ENCODE peak calls at places on chromosomes 13 and 19, in six cellular contexts. One of them, this sample, is unnamed.

GRCh38 chr19:42254850-42255765 is at the start of gene ERF:
- DNase-seq in cardiac fibroblast: peak; percentile 96
- DNase-seq in mesenchymal stem cell: peak; percentile 90
- DNase-seq in CD4-positive, alpha-beta memory T cell: peak; percentile 94
- DNase-seq in lower lobe of right lung: peak; percentile 95
- DNase-seq in Peyer's patch: peak; percentile 97
- DNase-seq in this sample: peak; percentile 94

GRCh38 chr19:46718157-46718933 is 1.4 kb upstream of the PRKD2 start:
- DNase-seq in cardiac fibroblast: no peak
- DNase-seq in mesenchymal stem cell: no peak
- DNase-seq in CD4-positive, alpha-beta memory T cell: peak; percentile 62
- DNase-seq in lower lobe of right lung: no peak
- DNase-seq in Peyer's patch: peak; percentile 90
- DNase-seq in this sample: peak; percentile 75

GRCh38 chr19:5334366-5334739 is 6.3 kb downstream of the PTPRS start:
- DNase-seq in cardiac fibroblast: no peak
- DNase-seq in mesenchymal stem cell: no peak
- DNase-seq in CD4-positive, alpha-beta memory T cell: no peak
- DNase-seq in lower lobe of right lung: no peak
- DNase-seq in Peyer's patch: no peak
- DNase-seq in this sample: no peak

GRCh38 chr19:39247701-39248664 is 673 bp downstream of the IFNL4 start:
- DNase-seq in cardiac fibroblast: no peak
- DNase-seq in mesenchymal stem cell: no peak
- DNase-seq in CD4-positive, alpha-beta memory T cell: no peak
- DNase-seq in lower lobe of right lung: no peak
- DNase-seq in Peyer's patch: no peak
- DNase-seq in this sample: no peak

GRCh38 chr13:75704942-75705320 is 68.8 kb downstream of the LMO7 start:
- DNase-seq in cardiac fibroblast: peak; percentile 21
- DNase-seq in mesenchymal stem cell: no peak
- DNase-seq in CD4-positive, alpha-beta memory T cell: no peak
- DNase-seq in lower lobe of right lung: peak; percentile 79
- DNase-seq in Peyer's patch: peak; percentile 81
- DNase-seq in this sample: no peak

GRCh38 chr13:109738298-109738746 is 48.1 kb downstream of the IRS2 start:
- DNase-seq in cardiac fibroblast: no peak
- DNase-seq in mesenchymal stem cell: no peak
- DNase-seq in CD4-positive, alpha-beta memory T cell: no peak
- DNase-seq in lower lobe of right lung: no peak
- DNase-seq in Peyer's patch: no peak
- DNase-seq in this sample: no peak

GRCh38 chr19:5317321-5317720 is 23.3 kb downstream of the PTPRS start:
- DNase-seq in cardiac fibroblast: no peak
- DNase-seq in mesenchymal stem cell: no peak
- DNase-seq in CD4-positive, alpha-beta memory T cell: no peak
- DNase-seq in lower lobe of right lung: no peak
- DNase-seq in Peyer's patch: no peak
- DNase-seq in this sample: no peak

GRCh38 chr19:650121-650520 is 10.4 kb downstream of the FGF22 start:
- DNase-seq in cardiac fibroblast: no peak
- DNase-seq in mesenchymal stem cell: no peak
- DNase-seq in CD4-positive, alpha-beta memory T cell: no peak
- DNase-seq in lower lobe of right lung: no peak
- DNase-seq in Peyer's patch: no peak
- DNase-seq in this sample: no peak

GRCh38 chr13:112806761-112807652 is 117.2 kb downstream of the ATP11A start:
- DNase-seq in cardiac fibroblast: no peak
- DNase-seq in mesenchymal stem cell: no peak
- DNase-seq in CD4-positive, alpha-beta memory T cell: no peak
- DNase-seq in lower lobe of right lung: no peak
- DNase-seq in Peyer's patch: no peak
- DNase-seq in this sample: no peak

GRCh38 chr13:33119022-33119735 is 103.0 kb downstream of the KL start:
- DNase-seq in cardiac fibroblast: no peak
- DNase-seq in mesenchymal stem cell: no peak
- DNase-seq in CD4-positive, alpha-beta memory T cell: no peak
- DNase-seq in lower lobe of right lung: no peak
- DNase-seq in Peyer's patch: no peak
- DNase-seq in this sample: no peak

GRCh38 chr19:32397736-32398135 is 7.8 kb upstream of the DPY19L3 start:
- DNase-seq in cardiac fibroblast: peak; percentile 76
- DNase-seq in mesenchymal stem cell: peak; percentile 62
- DNase-seq in CD4-positive, alpha-beta memory T cell: no peak
- DNase-seq in lower lobe of right lung: no peak
- DNase-seq in Peyer's patch: no peak
- DNase-seq in this sample: no peak

GRCh38 chr13:61954092-61954491 is 538.4 kb upstream of the PCDH20 start:
- DNase-seq in cardiac fibroblast: peak; percentile 23
- DNase-seq in mesenchymal stem cell: peak; percentile 18
- DNase-seq in CD4-positive, alpha-beta memory T cell: no peak
- DNase-seq in lower lobe of right lung: no peak
- DNase-seq in Peyer's patch: no peak
- DNase-seq in this sample: no peak

GRCh38 chr13:112943309-112944125 is 25.5 kb upstream of the MCF2L start:
- DNase-seq in cardiac fibroblast: peak; percentile 20
- DNase-seq in mesenchymal stem cell: peak; percentile 31
- DNase-seq in CD4-positive, alpha-beta memory T cell: peak; percentile 4
- DNase-seq in lower lobe of right lung: peak; percentile 74
- DNase-seq in Peyer's patch: peak; percentile 55
- DNase-seq in this sample: peak; percentile 22

GRCh38 chr13:75803175-75803611 is 167.1 kb downstream of the LMO7 start:
- DNase-seq in cardiac fibroblast: no peak
- DNase-seq in mesenchymal stem cell: no peak
- DNase-seq in CD4-positive, alpha-beta memory T cell: peak; percentile 26
- DNase-seq in lower lobe of right lung: no peak
- DNase-seq in Peyer's patch: no peak
- DNase-seq in this sample: no peak

GRCh38 chr13:89695343-89696257 is 1651.9 kb upstream of the MIR17HG start:
- DNase-seq in cardiac fibroblast: peak; percentile 63
- DNase-seq in mesenchymal stem cell: peak; percentile 65
- DNase-seq in CD4-positive, alpha-beta memory T cell: no peak
- DNase-seq in lower lobe of right lung: no peak
- DNase-seq in Peyer's patch: no peak
- DNase-seq in this sample: no peak

GRCh38 chr19:45087531-45087930 is 5.4 kb upstream of the PPP1R37 start:
- DNase-seq in cardiac fibroblast: no peak
- DNase-seq in mesenchymal stem cell: no peak
- DNase-seq in CD4-positive, alpha-beta memory T cell: peak; percentile 70
- DNase-seq in lower lobe of right lung: no peak
- DNase-seq in Peyer's patch: peak; percentile 69
- DNase-seq in this sample: peak; percentile 93

GRCh38 chr19:4523306-4524110 is 5.2 kb upstream of the PLIN4 start:
- DNase-seq in cardiac fibroblast: peak; percentile 57
- DNase-seq in mesenchymal stem cell: peak; percentile 29
- DNase-seq in CD4-positive, alpha-beta memory T cell: no peak
- DNase-seq in lower lobe of right lung: peak; percentile 76
- DNase-seq in Peyer's patch: peak; percentile 72
- DNase-seq in this sample: peak; percentile 14

GRCh38 chr19:15640904-15641597 is 354 bp downstream of the CYP4F3 start:
- DNase-seq in cardiac fibroblast: no peak
- DNase-seq in mesenchymal stem cell: no peak
- DNase-seq in CD4-positive, alpha-beta memory T cell: no peak
- DNase-seq in lower lobe of right lung: no peak
- DNase-seq in Peyer's patch: peak; percentile 70
- DNase-seq in this sample: no peak

GRCh38 chr13:94706854-94707399 is 5.4 kb downstream of the SOX21 start:
- DNase-seq in cardiac fibroblast: no peak
- DNase-seq in mesenchymal stem cell: peak; percentile 15
- DNase-seq in CD4-positive, alpha-beta memory T cell: no peak
- DNase-seq in lower lobe of right lung: no peak
- DNase-seq in Peyer's patch: no peak
- DNase-seq in this sample: no peak

GRCh38 chr13:49190901-49191300 is 29.2 kb upstream of the MLNR start:
- DNase-seq in cardiac fibroblast: no peak
- DNase-seq in mesenchymal stem cell: no peak
- DNase-seq in CD4-positive, alpha-beta memory T cell: no peak
- DNase-seq in lower lobe of right lung: no peak
- DNase-seq in Peyer's patch: no peak
- DNase-seq in this sample: no peak

GRCh38 chr13:41059466-41059865 is 1.8 kb upstream of the WBP4 start:
- DNase-seq in cardiac fibroblast: peak; percentile 10
- DNase-seq in mesenchymal stem cell: peak; percentile 55
- DNase-seq in CD4-positive, alpha-beta memory T cell: no peak
- DNase-seq in lower lobe of right lung: no peak
- DNase-seq in Peyer's patch: no peak
- DNase-seq in this sample: no peak

GRCh38 chr19:44754743-44755066 is 6.2 kb downstream of the BCL3 start:
- DNase-seq in cardiac fibroblast: no peak
- DNase-seq in mesenchymal stem cell: no peak
- DNase-seq in CD4-positive, alpha-beta memory T cell: no peak
- DNase-seq in lower lobe of right lung: no peak
- DNase-seq in Peyer's patch: no peak
- DNase-seq in this sample: no peak

GRCh38 chr13:38705351-38705750 is 18.5 kb downstream of the FREM2 start:
- DNase-seq in cardiac fibroblast: no peak
- DNase-seq in mesenchymal stem cell: no peak
- DNase-seq in CD4-positive, alpha-beta memory T cell: no peak
- DNase-seq in lower lobe of right lung: no peak
- DNase-seq in Peyer's patch: no peak
- DNase-seq in this sample: no peak

GRCh38 chr13:31538067-31539042 is 201.0 kb upstream of the RXFP2 start:
- DNase-seq in cardiac fibroblast: peak; percentile 68
- DNase-seq in mesenchymal stem cell: peak; percentile 25
- DNase-seq in CD4-positive, alpha-beta memory T cell: no peak
- DNase-seq in lower lobe of right lung: no peak
- DNase-seq in Peyer's patch: no peak
- DNase-seq in this sample: no peak

GRCh38 chr13:42046448-42046847 is 2.0 kb upstream of the DGKH start:
- DNase-seq in cardiac fibroblast: no peak
- DNase-seq in mesenchymal stem cell: no peak
- DNase-seq in CD4-positive, alpha-beta memory T cell: no peak
- DNase-seq in lower lobe of right lung: no peak
- DNase-seq in Peyer's patch: no peak
- DNase-seq in this sample: no peak

GRCh38 chr13:110553417-110553816 is 8.1 kb downstream of the RAB20 start:
- DNase-seq in cardiac fibroblast: no peak
- DNase-seq in mesenchymal stem cell: no peak
- DNase-seq in CD4-positive, alpha-beta memory T cell: no peak
- DNase-seq in lower lobe of right lung: no peak
- DNase-seq in Peyer's patch: no peak
- DNase-seq in this sample: no peak

GRCh38 chr19:51094696-51095279 is 12.1 kb upstream of the KLK14 start:
- DNase-seq in cardiac fibroblast: peak; percentile 26
- DNase-seq in mesenchymal stem cell: peak; percentile 17
- DNase-seq in CD4-positive, alpha-beta memory T cell: peak; percentile 17
- DNase-seq in lower lobe of right lung: peak; percentile 57
- DNase-seq in Peyer's patch: no peak
- DNase-seq in this sample: peak; percentile 31

GRCh38 chr13:22744688-22745452 is 435.9 kb upstream of the SGCG start:
- DNase-seq in cardiac fibroblast: no peak
- DNase-seq in mesenchymal stem cell: no peak
- DNase-seq in CD4-positive, alpha-beta memory T cell: no peak
- DNase-seq in lower lobe of right lung: no peak
- DNase-seq in Peyer's patch: no peak
- DNase-seq in this sample: no peak

GRCh38 chr19:2653717-2654584 is 48.5 kb downstream of the GNG7 start:
- DNase-seq in cardiac fibroblast: no peak
- DNase-seq in mesenchymal stem cell: no peak
- DNase-seq in CD4-positive, alpha-beta memory T cell: no peak
- DNase-seq in lower lobe of right lung: no peak
- DNase-seq in Peyer's patch: no peak
- DNase-seq in this sample: no peak

GRCh38 chr13:111659236-111659635 is 338.8 kb downstream of the TEX29 start:
- DNase-seq in cardiac fibroblast: no peak
- DNase-seq in mesenchymal stem cell: no peak
- DNase-seq in CD4-positive, alpha-beta memory T cell: no peak
- DNase-seq in lower lobe of right lung: no peak
- DNase-seq in Peyer's patch: no peak
- DNase-seq in this sample: no peak

GRCh38 chr19:2795827-2796658 is 10.7 kb downstream of the THOP1 start:
- DNase-seq in cardiac fibroblast: no peak
- DNase-seq in mesenchymal stem cell: no peak
- DNase-seq in CD4-positive, alpha-beta memory T cell: no peak
- DNase-seq in lower lobe of right lung: no peak
- DNase-seq in Peyer's patch: no peak
- DNase-seq in this sample: no peak

GRCh38 chr13:35086667-35087066 is 144.6 kb downstream of the NBEA start:
- DNase-seq in cardiac fibroblast: no peak
- DNase-seq in mesenchymal stem cell: no peak
- DNase-seq in CD4-positive, alpha-beta memory T cell: no peak
- DNase-seq in lower lobe of right lung: no peak
- DNase-seq in Peyer's patch: no peak
- DNase-seq in this sample: no peak

GRCh38 chr13:102993348-102993747 is 72.9 kb downstream of the SLC10A2 start:
- DNase-seq in cardiac fibroblast: no peak
- DNase-seq in mesenchymal stem cell: no peak
- DNase-seq in CD4-positive, alpha-beta memory T cell: no peak
- DNase-seq in lower lobe of right lung: no peak
- DNase-seq in Peyer's patch: no peak
- DNase-seq in this sample: no peak

GRCh38 chr19:6076291-6076665 is 34.0 kb downstream of the RFX2 start:
- DNase-seq in cardiac fibroblast: no peak
- DNase-seq in mesenchymal stem cell: no peak
- DNase-seq in CD4-positive, alpha-beta memory T cell: no peak
- DNase-seq in lower lobe of right lung: no peak
- DNase-seq in Peyer's patch: peak; percentile 19
- DNase-seq in this sample: no peak

This sample was measured in immature natural killer cell.